ENCODE peak calls at places on chromosome 1, in five cellular contexts. W, X, V, K and E are unnamed samples.

GRCh38 chr1:93616221-93616995 is 65.2 kb downstream of the BCAR3 start:
- DNase-seq in K (no peak), V (no peak), X (peak; percentile 40), W (peak; percentile 44), E (peak; percentile 25)

GRCh38 chr1:60668584-60668983 is 413.8 kb upstream of the NFIA start:
- DNase-seq in W (no peak), X (no peak), V (no peak), K (peak; percentile 71), E (no peak)

GRCh38 chr1:159866905-159867304 is 4.4 kb upstream of the VSIG8 start:
- DNase-seq in X (no peak), V (no peak), W (no peak), K (no peak), E (no peak)

GRCh38 chr1:117664314-117664713 is 58.5 kb downstream of the TENT5C start:
- DNase-seq in X (no peak), K (no peak), W (no peak), V (no peak), E (no peak)

GRCh38 chr1:68174173-68175113 is 57.9 kb downstream of the WLS start:
- DNase-seq in V (peak; percentile 97), K (no peak), X (peak; percentile 94), W (peak; percentile 78), E (peak; percentile 74)

GRCh38 chr1:42533101-42533863 is 70.2 kb downstream of the CCDC30 start:
- DNase-seq in K (no peak), V (no peak), W (no peak), X (peak; percentile 8), E (no peak)

GRCh38 chr1:161487483-161487827 is 17.8 kb upstream of the FCGR2A start:
- DNase-seq in K (no peak), W (peak; percentile 41), V (peak; percentile 70), X (peak; percentile 25), E (no peak)

GRCh38 chr1:168958562-168959289 is 147.8 kb upstream of the ATP1B1 start:
- DNase-seq in X (no peak), V (no peak), K (no peak), W (no peak), E (no peak)

GRCh38 chr1:60899464-60899863 is 182.9 kb upstream of the NFIA start:
- DNase-seq in X (no peak), W (no peak), K (no peak), V (no peak), E (no peak)

GRCh38 chr1:37472994-37473393 is 1.4 kb upstream of the ZC3H12A start:
- DNase-seq in X (no peak), W (no peak), V (no peak), K (no peak), E (no peak)

GRCh38 chr1:25771246-25772114 is 28.5 kb upstream of the SELENON start:
- DNase-seq in V (no peak), K (peak; percentile 82), X (no peak), W (peak; percentile 66), E (no peak)

GRCh38 chr1:239757711-239758110 is 334.0 kb upstream of the FMN2 start:
- DNase-seq in X (no peak), W (no peak), K (no peak), V (no peak), E (no peak)

GRCh38 chr1:232553050-232553754 is 76.7 kb downstream of the SIPA1L2 start:
- DNase-seq in K (no peak), W (peak; percentile 89), V (peak; percentile 31), X (no peak), E (no peak)

GRCh38 chr1:44359234-44359937 is 4.3 kb upstream of the ERI3 start:
- DNase-seq in V (no peak), K (no peak), X (no peak), W (no peak), E (no peak)

GRCh38 chr1:31860576-31860975 is 44.8 kb upstream of the SPOCD1 start:
- DNase-seq in K (no peak), W (no peak), X (no peak), V (no peak), E (no peak)

GRCh38 chr1:174982971-174983689 is 16.6 kb upstream of the CACYBP start:
- DNase-seq in W (no peak), X (peak; percentile 54), V (peak; percentile 57), K (no peak), E (peak; percentile 62)

GRCh38 chr1:33288976-33289857 is 31.7 kb downstream of the A3GALT2 start:
- DNase-seq in V (no peak), X (no peak), K (no peak), W (no peak), E (no peak)

GRCh38 chr1:11787804-11788436 is 17.8 kb downstream of the MTHFR start:
- DNase-seq in K (no peak), X (no peak), W (no peak), V (no peak), E (no peak)

GRCh38 chr1:44641126-44642102 is 32.9 kb downstream of the TMEM53 start:
- DNase-seq in X (no peak), W (no peak), V (no peak), K (no peak), E (no peak)

GRCh38 chr1:155925506-155925905 is 8.7 kb downstream of the KHDC4 start:
- DNase-seq in V (no peak), W (no peak), X (no peak), K (no peak), E (no peak)

GRCh38 chr1:154856049-154856448 is 14.0 kb downstream of the KCNN3 start:
- DNase-seq in X (no peak), K (peak; percentile 62), V (no peak), W (no peak), E (no peak)

GRCh38 chr1:153649867-153650235 is 8.7 kb upstream of the SNAPIN start:
- DNase-seq in X (no peak), K (no peak), V (no peak), W (peak; percentile 59), E (no peak)

GRCh38 chr1:172185206-172185605 is 235.3 kb upstream of the C1orf105 start:
- DNase-seq in W (no peak), X (peak; percentile 5), V (no peak), K (no peak), E (no peak)

GRCh38 chr1:180169641-180170155 is 15.0 kb downstream of the QSOX1 start:
- DNase-seq in X (no peak), V (no peak), K (no peak), W (no peak), E (no peak)

GRCh38 chr1:180167021-180167701 is 12.5 kb downstream of the QSOX1 start:
- DNase-seq in V (no peak), X (no peak), W (peak; percentile 27), K (no peak), E (no peak)

GRCh38 chr1:180170569-180170968 is 15.9 kb downstream of the QSOX1 start:
- DNase-seq in K (no peak), V (no peak), W (no peak), X (no peak), E (peak; percentile 61)

GRCh38 chr1:180167721-180168467 is 13.2 kb downstream of the QSOX1 start:
- DNase-seq in K (no peak), V (no peak), X (no peak), W (no peak), E (peak; percentile 97)

DNA sequence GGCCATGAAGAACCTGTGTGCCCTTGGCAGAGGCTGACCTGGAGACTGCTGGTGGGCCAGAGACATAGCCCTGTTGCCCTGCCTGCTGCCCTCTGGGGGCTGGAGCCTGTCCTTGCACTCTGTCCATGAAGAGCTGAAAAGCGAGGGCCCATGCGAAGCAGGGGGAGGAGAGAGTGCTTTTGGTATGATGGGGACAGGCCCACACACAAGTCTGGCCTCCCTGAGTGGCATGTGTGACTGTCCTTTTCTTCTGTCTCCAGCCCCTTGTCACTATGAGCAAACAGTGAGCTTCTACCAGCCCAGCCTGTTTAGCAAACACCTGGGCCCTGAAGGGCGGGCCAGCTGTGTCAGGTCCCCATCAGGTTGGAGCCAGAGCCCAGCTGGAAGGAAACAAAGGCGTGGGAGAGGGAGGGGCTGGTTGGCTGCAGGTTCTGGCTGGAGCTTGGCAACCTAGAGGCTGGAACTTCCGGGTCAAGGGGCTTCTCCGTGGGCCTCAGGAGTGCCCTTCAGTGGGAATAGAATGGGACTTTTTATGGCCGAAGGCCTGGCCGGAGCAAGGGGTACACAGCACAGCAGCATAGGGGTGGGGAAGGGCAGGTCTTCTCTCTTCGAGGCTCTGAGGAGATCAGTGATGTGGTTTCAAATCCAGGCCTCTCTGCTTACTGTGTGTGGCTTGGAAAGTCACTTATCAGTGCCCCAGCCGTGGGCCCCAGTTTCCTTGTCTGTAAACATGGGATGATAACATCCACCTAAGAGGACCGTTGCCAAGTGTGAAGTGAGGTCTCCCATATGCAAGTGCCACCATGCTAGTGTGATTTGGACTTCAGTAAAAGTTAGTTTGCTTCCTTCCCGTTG is 14.3 kb downstream of the QSOX1 start:
- DNase-seq in W (no peak), K (peak; percentile 76), V (no peak), X (no peak), E (peak; percentile 80)
- TF ChIP-seq CTCF in W (peak; percentile 47), K (peak; percentile 58), V (peak; percentile 88), X (peak; percentile 56), E (peak; percentile 59)

GRCh38 chr1:224457782-224458144 is 23.2 kb upstream of the WDR26 start:
- DNase-seq in V (no peak), W (no peak), K (no peak), X (no peak), E (no peak)
- TF ChIP-seq CTCF in V (no peak), W (no peak), K (peak; percentile 42), X (no peak), E (no peak)

GRCh38 chr1:181789395-181789794 is 272.1 kb downstream of the ZNF648 start:
- DNase-seq in X (peak; percentile 5), K (no peak), V (no peak), W (no peak), E (no peak)
- TF ChIP-seq CTCF in X (no peak), K (no peak), V (no peak), W (no peak), E (no peak)

GRCh38 chr1:35567947-35568558 is 5.1 kb upstream of the TFAP2E start:
- DNase-seq in K (no peak), X (no peak), V (no peak), W (no peak), E (no peak)

GRCh38 chr1:35565742-35566133 is 7.4 kb upstream of the TFAP2E start:
- DNase-seq in X (no peak), W (no peak), V (no peak), K (no peak), E (no peak)

GRCh38 chr1:35563166-35563565 is 5.6 kb downstream of the NCDN start:
- DNase-seq in K (no peak), V (no peak), W (no peak), X (no peak), E (no peak)

GRCh38 chr1:35564037-35564883 is 6.7 kb downstream of the NCDN start:
- DNase-seq in W (peak; percentile 83), V (peak; percentile 62), K (peak; percentile 87), X (peak; percentile 74), E (peak; percentile 82)

DNA sequence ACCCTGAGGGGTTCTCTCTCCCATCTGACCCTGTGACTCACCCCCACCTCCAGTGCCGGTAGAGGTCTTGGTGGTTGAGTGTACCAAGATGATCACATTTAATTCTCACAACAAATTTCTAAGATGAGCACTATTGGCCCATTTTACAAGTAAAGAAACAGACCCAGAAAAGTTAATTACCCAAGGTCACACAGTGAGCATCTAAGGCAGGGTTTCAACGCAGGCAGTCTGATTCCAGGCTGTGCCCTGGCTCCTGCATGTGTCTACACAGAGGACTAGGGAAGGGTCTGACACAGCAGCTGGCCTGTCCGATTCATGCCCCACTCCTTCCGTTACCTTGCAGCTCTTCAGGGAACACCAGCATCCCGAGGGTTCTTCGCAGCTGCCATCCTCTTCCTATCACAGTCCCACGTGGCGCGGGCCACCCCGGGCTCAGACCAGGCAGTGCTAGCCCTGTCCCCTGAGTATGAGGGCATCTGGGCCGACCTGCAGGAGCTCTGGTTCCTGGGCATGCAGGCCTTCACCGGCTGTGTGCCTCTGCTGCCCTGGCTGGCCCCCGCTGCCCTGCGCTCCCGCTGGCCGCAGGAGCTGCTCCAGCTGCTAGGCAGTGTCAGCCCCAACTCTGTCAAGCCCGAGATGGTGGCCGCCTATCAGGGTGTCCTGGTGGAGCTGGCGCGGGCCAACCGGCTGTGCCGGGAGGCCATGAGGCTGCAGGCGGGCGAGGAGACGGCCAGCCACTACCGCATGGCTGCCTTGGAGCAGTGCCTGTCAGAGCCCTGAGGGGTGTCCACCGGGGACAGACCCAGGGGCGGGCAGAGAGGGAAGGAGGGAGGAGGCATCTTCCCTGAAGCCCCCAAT is 7.5 kb downstream of the NCDN start:
- DNase-seq in W (no peak), X (no peak), V (no peak), K (no peak), E (no peak)
- TF ChIP-seq CTCF in W (no peak), X (no peak), V (no peak), K (peak; percentile 43), E (no peak)